ENCODE peak calls at places on chromosomes 7 and 10, in four cellular contexts. T is left lung, C is cardiac muscle cell, E is psoas muscle. P is an unnamed sample.
A peak's percentile ranks its signal among the peaks of the same experiment; 100 is the strongest.

GRCh38 chr10:75532253-75532924 is 101.0 kb downstream of the LRMDA start:
- DNase-seq in C (no peak), E (no peak), T (no peak), P (no peak)

GRCh38 chr10:63491558-63492316 is 26.0 kb upstream of the JMJD1C start:
- DNase-seq in C (peak; percentile 97), E (no peak), T (peak; percentile 39), P (no peak)

GRCh38 chr10:92699518-92700272 is 9.9 kb downstream of the HHEX start:
- DNase-seq in E (no peak), C (peak; percentile 53), T (no peak), P (peak; percentile 52)

GRCh38 chr7:80999771-81000170 is 80.9 kb upstream of the SEMA3C start:
- DNase-seq in C (no peak), T (no peak), E (no peak), P (no peak)

GRCh38 chr10:92760609-92761008 is 70.9 kb downstream of the HHEX start:
- DNase-seq in C (peak; percentile 40), E (no peak), T (no peak), P (no peak)

GRCh38 chr10:46288601-46289206 is 1.9 kb downstream of the ANTXRL start:
- DNase-seq in E (no peak), C (no peak), T (no peak), P (no peak)

GRCh38 chr7:78052112-78052511 is 253.5 kb downstream of the PHTF2 start:
- DNase-seq in C (no peak), T (no peak), E (no peak), P (no peak)

GRCh38 chr10:77320852-77321496 is 316.6 kb downstream of the KCNMA1 start:
- DNase-seq in E (no peak), C (peak; percentile 15), T (no peak), P (no peak)

GRCh38 chr10:76051007-76051936 is 619.8 kb downstream of the LRMDA start:
- DNase-seq in T (no peak), E (no peak), C (no peak), P (no peak)

GRCh38 chr10:118173326-118173725 is 126.6 kb upstream of the RAB11FIP2 start:
- DNase-seq in T (no peak), C (no peak), E (no peak), P (no peak)

GRCh38 chr10:4983615-4984216 is 19.9 kb downstream of the AKR1C2 start:
- DNase-seq in E (no peak), T (no peak), C (no peak), P (no peak)

GRCh38 chr10:4982764-4983226 is 19.6 kb downstream of the AKR1C1 start:
- DNase-seq in C (no peak), E (no peak), T (no peak), P (peak; percentile 37)

GRCh38 chr10:4981722-4982471 is 18.7 kb downstream of the AKR1C1 start:
- DNase-seq in E (no peak), T (no peak), C (peak; percentile 62), P (peak; percentile 38)

GRCh38 chr10:4984223-4984622 is 19.4 kb downstream of the AKR1C2 start:
- DNase-seq in T (no peak), C (no peak), E (no peak), P (peak; percentile 48)

GRCh38 chr10:4984971-4985594 is 18.6 kb downstream of the AKR1C2 start:
- DNase-seq in T (no peak), C (peak; percentile 36), E (no peak), P (no peak)
- H3K4me1 ChIP-seq in T (no peaks in the 10 kb centered on the region), C (peaks cover 13% of the 10 kb centered on the region), E (no peaks in the 10 kb centered on the region), P (peaks cover 6% of the 10 kb centered on the region)

DNA sequence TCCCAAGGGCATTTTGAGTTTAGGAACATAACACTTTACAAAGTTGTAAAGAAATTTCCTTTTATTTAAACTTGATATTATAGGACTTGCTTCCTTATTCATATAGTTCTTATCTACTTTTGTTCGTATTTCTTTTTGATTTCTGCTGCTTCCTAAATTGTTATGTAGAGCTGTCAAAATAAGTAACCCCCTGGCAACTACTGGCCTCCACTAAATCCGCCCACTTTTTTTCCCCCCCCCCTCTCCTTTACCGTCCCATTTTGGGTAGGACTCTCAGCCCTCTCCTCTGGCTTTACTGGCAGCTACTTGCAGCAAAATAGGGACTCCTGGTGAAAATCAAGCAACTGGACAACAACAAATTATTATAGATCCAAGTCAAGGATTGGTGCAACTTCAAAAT is 1.1 kb downstream of the SP4 start:
- DNase-seq in E (no peak), C (no peak), T (no peak), P (no peak)
- H3K27ac ChIP-seq in E (peak overlapping the region; percentile 97), C (peak overlapping the region; percentile 8), T (no peak overlapping the region), P (no peak overlapping the region)

GRCh38 chr7:74289660-74290589 is 718 bp downstream of the CLIP2 start:
- DNase-seq in E (peak; percentile 47), T (no peak), C (no peak), P (peak; percentile 86)
- H3K4me1 ChIP-seq in E (peaks cover 4% of the 10 kb centered on the region), T (peaks cover 11% of the 10 kb centered on the region), C (peaks cover 3% of the 10 kb centered on the region), P (peaks cover 6% of the 10 kb centered on the region)

DNA sequence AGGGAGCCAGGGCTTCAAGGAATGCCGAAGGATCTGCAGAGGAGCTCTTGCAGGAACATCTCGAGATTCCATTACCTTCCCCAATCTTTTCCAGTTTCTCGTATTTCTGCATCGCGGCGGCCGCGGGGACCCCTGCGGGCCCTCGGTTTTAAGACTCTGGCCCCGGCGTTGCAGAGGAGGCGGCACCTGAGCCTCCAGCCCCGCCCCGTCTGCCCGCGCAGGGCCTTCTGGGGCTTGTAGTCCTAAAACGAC is at the start of gene CDK5:
- DNase-seq in C (no peak), E (no peak), T (no peak), P (no peak)
- H3K27ac ChIP-seq in C (peak within 1 kb of the TSS; percentile 95), E (peak within 1 kb of the TSS; percentile 99), T (peak within 1 kb of the TSS; percentile 98), P (peak within 1 kb of the TSS; percentile 98)

DNA sequence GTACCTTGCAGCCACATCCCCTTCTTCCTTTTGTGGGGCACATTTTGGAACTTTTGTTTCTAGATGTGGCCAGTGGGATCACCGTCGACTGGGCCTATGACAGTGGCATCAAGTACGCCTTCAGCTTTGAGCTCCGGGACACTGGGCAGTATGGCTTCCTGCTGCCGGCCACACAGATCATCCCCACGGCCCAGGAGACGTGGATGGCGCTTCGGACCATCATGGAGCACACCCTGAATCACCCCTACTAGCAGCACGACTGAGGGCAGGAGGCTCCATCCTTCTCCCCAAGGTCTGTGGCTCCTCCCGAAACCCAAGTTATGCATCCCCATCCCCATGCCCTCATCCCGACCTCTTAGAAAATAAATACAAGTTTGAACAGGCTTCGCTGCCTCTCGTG is 11.9 kb upstream of the CPA1 start:
- DNase-seq in C (no peak), E (no peak), T (no peak), P (no peak)
- H3K4me1 ChIP-seq in C (peaks cover 33% of the 10 kb centered on the region), E (peaks cover 58% of the 10 kb centered on the region), T (peaks cover 2% of the 10 kb centered on the region), P (peaks cover 9% of the 10 kb centered on the region)

DNA sequence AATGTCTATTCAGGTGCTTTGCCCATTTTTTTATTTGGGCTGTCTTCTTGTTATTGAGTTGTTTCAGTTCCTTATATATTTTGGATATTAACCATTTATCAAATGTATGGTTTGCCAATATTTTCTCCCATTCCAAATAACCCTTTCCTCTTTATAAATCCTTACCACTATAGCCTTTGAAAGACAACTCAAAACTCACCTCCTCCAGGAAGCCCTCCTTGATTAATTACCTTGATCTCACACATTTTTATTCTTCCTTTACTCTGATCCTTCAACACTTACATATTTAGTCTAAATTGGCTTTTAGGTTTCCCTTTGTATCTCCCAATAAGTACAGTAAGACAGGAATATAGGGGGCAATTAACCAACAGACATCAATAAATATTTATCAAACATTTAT is 42.9 kb downstream of the NRCAM start:
- DNase-seq in C (no peak), T (no peak), E (no peak), P (no peak)
- H3K27ac ChIP-seq in C (no peak overlapping the region), T (no peak overlapping the region), E (no peak overlapping the region), P (no peak overlapping the region)

GRCh38 chr7:43142703-43143102 is 30.3 kb downstream of the HECW1 start:
- DNase-seq in C (no peak), T (no peak), E (no peak), P (no peak)
- H3K4me1 ChIP-seq in C (no peaks in the 10 kb centered on the region), T (no peaks in the 10 kb centered on the region), E (no peaks in the 10 kb centered on the region), P (no peaks in the 10 kb centered on the region)

GRCh38 chr7:43630466-43630865 is 47.6 kb downstream of the STK17A start:
- DNase-seq in C (no peak), T (no peak), E (no peak), P (no peak)
- H3K27ac ChIP-seq in C (no peak overlapping the region), T (no peak overlapping the region), E (no peak overlapping the region), P (no peak overlapping the region)